ENCODE peak calls at places on chromosome 18, in four cellular contexts. Z is HepG2, B is SK-N-SH, G is GM12878. W is an unnamed sample.

GRCh38 chr18:34003687-34004086 is 221.0 kb downstream of the NOL4 start:
- DNase-seq in B (no peak), Z (no peak), G (no peak), W (no peak)

GRCh38 chr18:63736856-63737255 is 34.1 kb downstream of the SERPINB11 start:
- DNase-seq in B (no peak), Z (no peak), G (no peak), W (no peak)

GRCh38 chr18:58202406-58202730 is 158.3 kb downstream of the NEDD4L start:
- DNase-seq in B (peak), Z (no peak), G (no peak), W (no peak)

GRCh38 chr18:77857926-77858325 is 608.3 kb downstream of the GALR1 start:
- DNase-seq in B (no peak), G (no peak), Z (no peak), W (no peak)

GRCh38 chr18:49911414-49911813 is 98.1 kb upstream of the ACAA2 start:
- DNase-seq in Z (peak), G (no peak), B (no peak), W (no peak)

GRCh38 chr18:48715651-48716354 is 177.0 kb downstream of the CTIF start:
- DNase-seq in B (no peak), Z (no peak), G (no peak), W (peak)

GRCh38 chr18:49628119-49628518 is 66.3 kb downstream of the LIPG start:
- DNase-seq in G (no peak), Z (no peak), B (no peak), W (no peak)

GRCh38 chr18:28183418-28184078 is 6.6 kb upstream of the CDH2 start:
- DNase-seq in Z (peak), B (no peak), G (no peak), W (no peak)

GRCh38 chr18:23057096-23057495 is 78.2 kb upstream of the CABLES1 start:
- DNase-seq in G (no peak), Z (no peak), B (peak), W (no peak)

GRCh38 chr18:7152485-7152884 is 34.9 kb upstream of the LAMA1 start:
- DNase-seq in B (no peak), G (no peak), Z (no peak), W (no peak)

GRCh38 chr18:4510709-4511108 is 55.6 kb upstream of the DLGAP1 start:
- DNase-seq in B (peak), G (no peak), Z (no peak), W (no peak)

GRCh38 chr18:29434650-29435049 is 1257.7 kb upstream of the CDH2 start:
- DNase-seq in Z (no peak), B (no peak), G (no peak), W (no peak)

GRCh38 chr18:26803643-26804042 is 61.9 kb downstream of the AQP4 start:
- DNase-seq in B (no peak), Z (no peak), G (no peak), W (no peak)

GRCh38 chr18:56217406-56217805 is 421.0 kb downstream of the TXNL1 start:
- DNase-seq in B (no peak), Z (no peak), G (no peak), W (no peak)

GRCh38 chr18:55918449-55918848 is 330.5 kb upstream of the TCF4 start:
- DNase-seq in Z (no peak), G (no peak), B (no peak), W (no peak)

GRCh38 chr18:62788891-62789290 is 73.5 kb downstream of the PHLPP1 start:
- DNase-seq in B (no peak), G (no peak), Z (no peak), W (no peak)

GRCh38 chr18:73043231-73044000 is 175.6 kb upstream of the NETO1 start:
- DNase-seq in G (no peak), B (no peak), Z (no peak), W (no peak)

GRCh38 chr18:49476664-49477411 is 10.2 kb downstream of the C18orf32 start:
- DNase-seq in Z (no peak), G (no peak), B (no peak), W (peak)

GRCh38 chr18:54003195-54003594 is 221.3 kb downstream of the MBD2 start:
- DNase-seq in G (no peak), Z (no peak), B (no peak), W (no peak)

GRCh38 chr18:13137939-13138821 is 80.4 kb upstream of the LDLRAD4 start:
- DNase-seq in G (peak), Z (peak), B (no peak), W (peak)
- TF ChIP-seq REST in G (no peak), Z (no peak), B (no peak), W (no peak)

GRCh38 chr18:12604445-12605007 is 53.4 kb downstream of the SPIRE1 start:
- DNase-seq in G (no peak), Z (no peak), B (no peak), W (no peak)
- TF ChIP-seq CTCF in G (no peak), Z (no peak), B (peak), W (no peak)

GRCh38 chr18:9132628-9133027 is 4.0 kb upstream of the ANKRD12 start:
- DNase-seq in Z (no peak), B (no peak), G (no peak), W (no peak)
- TF ChIP-seq GABPA in Z (no peak), B (no peak), G (no peak), W (no peak)

DNA sequence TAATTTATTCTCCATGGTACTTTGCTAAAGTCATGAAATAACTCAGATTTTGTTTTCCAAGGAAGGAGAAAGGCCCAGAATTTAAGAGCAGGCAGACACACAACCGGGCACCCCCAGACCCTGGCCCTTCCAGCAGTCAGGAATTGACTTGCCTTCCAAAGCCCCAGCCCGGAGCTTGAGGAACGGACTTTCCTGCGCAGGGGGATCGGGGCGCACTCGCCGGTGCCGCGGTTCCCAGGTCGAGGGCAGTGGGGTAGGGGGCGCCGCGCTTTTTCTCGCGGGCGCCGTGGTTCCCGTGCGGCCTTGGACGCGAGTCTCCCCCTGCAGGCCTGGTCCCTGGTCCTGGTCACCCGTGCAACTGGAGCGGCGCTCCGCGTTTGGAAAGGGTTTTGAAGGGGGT is 1.2 kb downstream of the ZNF236 start:
- DNase-seq in Z (no peak), B (peak), G (no peak), W (no peak)
- TF ChIP-seq REST in Z (no peak), B (no peak), G (no peak), W (no peak)

W was measured in HL-60.